ENCODE peak calls at places on chromosomes 2 and 18, in eight cellular contexts. N is cardiac muscle cell; X is stomach; P is heart right ventricle; U is psoas muscle; G is small intestine; B is CD8-positive, alpha-beta memory T cell; T is Panc1. O is an unnamed sample.

GRCh38 chr2:61816480-61817355 is 37.1 kb downstream of the FAM161A start:
- DNase-seq in P (peak), G (no peak), U (no peak), T (no peak), N (peak), X (no peak), B (no peak), O (no peak)

GRCh38 chr2:215614296-215614695 is 178.4 kb upstream of the FN1 start:
- DNase-seq in X (no peak), T (no peak), U (no peak), B (no peak), P (no peak), N (no peak), G (no peak), O (no peak)

GRCh38 chr2:23814963-23815362 is 112.0 kb downstream of the ATAD2B start:
- DNase-seq in B (no peak), T (no peak), U (no peak), X (no peak), P (no peak), G (no peak), N (no peak), O (no peak)

GRCh38 chr2:165563468-165564225 is 94.1 kb downstream of the CSRNP3 start:
- DNase-seq in G (peak), U (no peak), T (no peak), N (no peak), B (no peak), X (no peak), P (no peak), O (no peak)

GRCh38 chr18:28183418-28184078 is 6.6 kb upstream of the CDH2 start:
- DNase-seq in G (no peak), X (no peak), U (no peak), T (no peak), B (no peak), N (peak), P (no peak), O (no peak)

GRCh38 chr18:71942433-71942832 is 601.7 kb downstream of the CBLN2 start:
- DNase-seq in N (no peak), P (no peak), X (no peak), T (no peak), B (no peak), U (no peak), G (no peak), O (no peak)

GRCh38 chr2:159658887-159659437 is 42.6 kb upstream of the BAZ2B start:
- DNase-seq in N (peak), T (no peak), P (no peak), B (no peak), X (no peak), U (peak), G (no peak), O (no peak)

GRCh38 chr2:43184339-43184895 is 42.0 kb downstream of the ZFP36L2 start:
- DNase-seq in P (no peak), G (peak), B (peak), N (peak), T (no peak), X (no peak), U (no peak), O (peak)

GRCh38 chr18:6629635-6630140 is 99.8 kb upstream of the ARHGAP28 start:
- DNase-seq in U (no peak), P (no peak), B (no peak), G (no peak), N (peak), X (no peak), T (no peak), O (no peak)

GRCh38 chr2:38485734-38486133 is 108.7 kb upstream of the ATL2 start:
- DNase-seq in U (no peak), X (no peak), T (no peak), N (no peak), B (no peak), P (no peak), G (no peak), O (no peak)

GRCh38 chr2:21381421-21381820 is 257.7 kb downstream of the TDRD15 start:
- DNase-seq in U (no peak), T (no peak), X (no peak), G (no peak), B (no peak), N (no peak), P (no peak), O (no peak)

GRCh38 chr18:48902856-48903601 is 47.7 kb downstream of the SMAD7 start:
- DNase-seq in G (no peak), B (no peak), X (no peak), U (peak), N (peak), P (peak), T (no peak), O (no peak)

GRCh38 chr2:64913357-64913869 is 75.8 kb upstream of the SLC1A4 start:
- DNase-seq in P (no peak), G (peak), U (no peak), T (no peak), B (no peak), N (no peak), X (peak), O (no peak)

GRCh38 chr2:105889046-105889445 is 144.3 kb downstream of the NCK2 start:
- DNase-seq in P (peak), N (no peak), T (no peak), X (no peak), G (no peak), U (no peak), B (no peak), O (no peak)

GRCh38 chr2:27131429-27131828 is 3.0 kb downstream of the PREB start:
- DNase-seq in G (no peak), X (no peak), B (no peak), T (no peak), N (no peak), U (no peak), P (no peak), O (no peak)

GRCh38 chr2:159879061-159879604 is 81.1 kb upstream of the CD302 start:
- DNase-seq in B (no peak), U (no peak), T (no peak), X (no peak), N (peak), G (no peak), P (no peak), O (no peak)

GRCh38 chr2:232896700-232897385 is 26.8 kb downstream of the SNORC start:
- DNase-seq in X (no peak), U (no peak), B (no peak), T (no peak), G (no peak), N (no peak), P (no peak), O (no peak)

GRCh38 chr2:232897971-232898408 is 27.9 kb downstream of the SNORC start:
- DNase-seq in U (no peak), N (no peak), G (no peak), X (peak), P (no peak), T (no peak), B (no peak), O (no peak)

GRCh38 chr2:232898592-232899541 is 28.8 kb downstream of the SNORC start:
- DNase-seq in U (no peak), N (peak), G (no peak), X (peak), P (no peak), B (no peak), T (no peak), O (no peak)

GRCh38 chr2:232896111-232896510 is 26.0 kb downstream of the SNORC start:
- DNase-seq in G (no peak), B (no peak), P (no peak), T (no peak), N (no peak), X (no peak), U (no peak), O (no peak)

GRCh38 chr2:232897386-232897970 is 27.4 kb downstream of the SNORC start:
- DNase-seq in U (no peak), T (no peak), X (peak), G (no peak), N (no peak), P (no peak), B (no peak), O (no peak)
- H3K27ac ChIP-seq in U (no peak), T (no peak), X (no peak), G (no peak), N (no peak), P (no peak), B (no peak), O (no peak)

GRCh38 chr2:179273461-179273962 is 8.9 kb upstream of the SESTD1 start:
- DNase-seq in G (no peak), P (no peak), X (no peak), U (no peak), T (no peak), B (no peak), N (peak), O (no peak)

GRCh38 chr2:179275280-179276013 is 10.8 kb upstream of the SESTD1 start:
- DNase-seq in X (no peak), T (no peak), B (no peak), G (peak), U (no peak), N (no peak), P (no peak), O (no peak)

GRCh38 chr2:179274749-179275148 is 10.1 kb upstream of the SESTD1 start:
- DNase-seq in P (no peak), T (no peak), N (no peak), B (no peak), G (no peak), U (no peak), X (no peak), O (no peak)

GRCh38 chr2:179270689-179271088 is 6.1 kb upstream of the SESTD1 start:
- DNase-seq in U (no peak), P (no peak), X (no peak), T (no peak), N (no peak), G (no peak), B (no peak), O (no peak)

DNA sequence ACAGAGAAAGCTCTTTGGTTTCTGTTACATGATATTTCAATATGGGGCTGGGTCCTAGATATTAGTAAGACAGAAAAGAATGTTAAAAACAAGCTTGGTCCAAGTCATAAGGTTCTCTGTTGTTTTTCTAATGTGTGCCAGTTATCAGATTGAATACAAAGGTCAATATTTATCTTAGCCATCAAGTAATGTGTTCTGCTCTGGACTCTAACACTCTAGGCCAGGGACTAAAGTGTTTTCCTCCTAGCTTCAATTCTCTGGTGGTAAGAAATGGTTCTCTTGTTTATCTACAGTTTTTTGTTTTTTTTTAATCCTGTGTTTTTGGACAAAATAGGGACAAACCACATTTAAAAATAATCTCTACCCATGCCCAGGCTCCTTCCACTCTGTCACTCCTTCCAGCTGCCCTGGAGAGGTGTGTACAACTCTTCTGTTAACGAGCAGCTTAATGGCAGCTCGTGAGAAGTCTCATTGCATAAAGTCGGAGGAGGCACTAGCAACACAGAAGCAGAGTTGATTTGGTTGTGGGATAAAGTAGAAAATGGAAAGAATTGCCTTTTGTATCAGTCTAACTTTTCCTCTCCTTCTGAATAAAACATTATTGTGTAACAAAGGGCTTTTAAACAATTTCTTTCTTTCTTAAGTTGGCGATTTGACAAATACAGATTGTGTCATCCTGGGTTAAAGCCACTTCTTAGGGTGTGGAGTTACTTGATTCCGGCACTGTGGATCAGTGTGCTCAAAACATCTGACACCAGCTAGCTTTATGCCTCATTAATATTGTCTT is 8.0 kb upstream of the SESTD1 start:
- DNase-seq in U (no peak), X (no peak), P (no peak), G (peak), T (no peak), N (peak), B (no peak), O (no peak)
- H3K27ac ChIP-seq in U (no peak), X (peak), P (peak), G (peak), T (no peak), N (no peak), B (no peak), O (no peak)

GRCh38 chr2:72004201-72004915 is 143.3 kb downstream of the CYP26B1 start:
- DNase-seq in P (no peak), B (no peak), T (no peak), G (no peak), N (no peak), X (no peak), U (no peak), O (no peak)
- H3K27ac ChIP-seq in P (no peak), B (no peak), T (no peak), G (no peak), N (no peak), X (no peak), U (no peak), O (no peak)

GRCh38 chr2:229636568-229636967 is 77.8 kb downstream of the DNER start:
- DNase-seq in U (no peak), P (no peak), N (no peak), T (no peak), B (no peak), X (no peak), G (no peak), O (no peak)

GRCh38 chr2:229641676-229642075 is 72.7 kb downstream of the DNER start:
- DNase-seq in T (no peak), U (no peak), P (no peak), N (no peak), B (no peak), X (no peak), G (no peak), O (no peak)

GRCh38 chr2:229642371-229642770 is 72.0 kb downstream of the DNER start:
- DNase-seq in B (no peak), U (no peak), P (no peak), N (no peak), G (no peak), X (peak), T (no peak), O (no peak)
- H3K27ac ChIP-seq in B (no peak), U (no peak), P (no peak), N (no peak), G (no peak), X (no peak), T (no peak), O (no peak)

O was measured in CD4-positive, alpha-beta T cell.